ENCODE peak calls at places on chromosomes 6 and 20, in six cellular contexts. F, X, V, D, J and U are unnamed samples.

GRCh38 chr6:40504274-40504673 is 82.9 kb downstream of the LRFN2 start:
- DNase-seq in F (no peak), X (peak; percentile 44), V (no peak), D (no peak), J (no peak), U (no peak)

GRCh38 chr20:57573893-57574292 is 13.0 kb downstream of the PCK1 start:
- DNase-seq in F (no peak), X (no peak), V (no peak), D (no peak), J (no peak), U (no peak)

GRCh38 chr6:155436981-155437749 is 18.5 kb downstream of the NOX3 start:
- DNase-seq in F (peak; percentile 31), X (no peak), V (no peak), D (no peak), J (peak; percentile 78), U (no peak)

GRCh38 chr6:37988131-37988530 is 168.6 kb downstream of the ZFAND3 start:
- DNase-seq in F (peak; percentile 81), X (no peak), V (no peak), D (no peak), J (no peak), U (no peak)

GRCh38 chr20:33945391-33946079 is 48.2 kb upstream of the RALY start:
- DNase-seq in F (peak; percentile 55), X (peak; percentile 88), V (no peak), D (peak; percentile 58), J (no peak), U (peak; percentile 77)

GRCh38 chr6:151998784-151999183 is 191.3 kb downstream of the ESR1 start:
- DNase-seq in F (no peak), X (no peak), V (no peak), D (peak; percentile 3), J (no peak), U (no peak)

GRCh38 chr6:41063884-41064285 is 8.3 kb downstream of the OARD1 start:
- DNase-seq in F (peak; percentile 97), X (no peak), V (no peak), D (no peak), J (no peak), U (no peak)

GRCh38 chr6:139369568-139370046 is 4.8 kb downstream of the CITED2 start:
- DNase-seq in F (peak; percentile 48), X (peak; percentile 21), V (peak; percentile 37), D (peak; percentile 59), J (peak; percentile 32), U (no peak)

GRCh38 chr20:21339499-21339898 is 36.4 kb downstream of the XRN2 start:
- DNase-seq in F (peak; percentile 83), X (no peak), V (no peak), D (no peak), J (no peak), U (no peak)

GRCh38 chr6:34514593-34515472 is 41.3 kb downstream of the SPDEF start:
- DNase-seq in F (no peak), X (no peak), V (peak; percentile 69), D (no peak), J (peak; percentile 53), U (no peak)

GRCh38 chr6:2476376-2476775 is 231.0 kb upstream of the GMDS start:
- DNase-seq in F (no peak), X (peak; percentile 35), V (no peak), D (peak; percentile 90), J (no peak), U (peak; percentile 71)

GRCh38 chr20:44967207-44967807 is 995 bp downstream of the STK4 start:
- DNase-seq in F (peak; percentile 49), X (peak; percentile 23), V (no peak), D (peak; percentile 29), J (no peak), U (no peak)

GRCh38 chr20:13990465-13990864 is at the start of gene SEL1L2:
- DNase-seq in F (no peak), X (no peak), V (peak; percentile 66), D (no peak), J (no peak), U (no peak)

GRCh38 chr6:46792635-46793034 is 554 bp upstream of the MEP1A start:
- DNase-seq in F (no peak), X (no peak), V (no peak), D (no peak), J (no peak), U (no peak)

GRCh38 chr6:139137716-139138115 is 2.8 kb downstream of the HECA start:
- DNase-seq in F (no peak), X (no peak), V (no peak), D (no peak), J (no peak), U (no peak)

GRCh38 chr6:38114976-38115632 is 295.6 kb downstream of the ZFAND3 start:
- DNase-seq in F (no peak), X (peak; percentile 66), V (no peak), D (no peak), J (no peak), U (no peak)

GRCh38 chr6:7152467-7152866 is 44.7 kb downstream of the RREB1 start:
- DNase-seq in F (no peak), X (no peak), V (no peak), D (peak; percentile 64), J (no peak), U (no peak)

GRCh38 chr6:147135211-147135672 is 69.0 kb upstream of the STXBP5 start:
- DNase-seq in F (no peak), X (peak; percentile 94), V (no peak), D (peak; percentile 85), J (no peak), U (peak; percentile 80)

GRCh38 chr6:132813173-132813856 is 1.1 kb upstream of the RPS12 start:
- DNase-seq in F (peak; percentile 57), X (peak; percentile 55), V (no peak), D (peak; percentile 34), J (peak; percentile 43), U (no peak)

GRCh38 chr20:53346266-53346665 is 247.4 kb downstream of the ZNF217 start:
- DNase-seq in F (peak; percentile 40), X (no peak), V (no peak), D (no peak), J (no peak), U (no peak)

GRCh38 chr6:16148498-16148897 is 19.6 kb downstream of the MYLIP start:
- DNase-seq in F (peak; percentile 32), X (no peak), V (no peak), D (no peak), J (no peak), U (no peak)

GRCh38 chr6:2725999-2726567 is 24.6 kb downstream of the MYLK4 start:
- DNase-seq in F (no peak), X (no peak), V (no peak), D (no peak), J (peak; percentile 20), U (no peak)

GRCh38 chr6:155472886-155473285 is 17.2 kb upstream of the NOX3 start:
- DNase-seq in F (no peak), X (no peak), V (no peak), D (no peak), J (no peak), U (no peak)

GRCh38 chr20:25372584-25373336 is 17.9 kb downstream of the ABHD12 start:
- DNase-seq in F (no peak), X (peak; percentile 93), V (no peak), D (peak; percentile 95), J (no peak), U (peak; percentile 83)

DNA sequence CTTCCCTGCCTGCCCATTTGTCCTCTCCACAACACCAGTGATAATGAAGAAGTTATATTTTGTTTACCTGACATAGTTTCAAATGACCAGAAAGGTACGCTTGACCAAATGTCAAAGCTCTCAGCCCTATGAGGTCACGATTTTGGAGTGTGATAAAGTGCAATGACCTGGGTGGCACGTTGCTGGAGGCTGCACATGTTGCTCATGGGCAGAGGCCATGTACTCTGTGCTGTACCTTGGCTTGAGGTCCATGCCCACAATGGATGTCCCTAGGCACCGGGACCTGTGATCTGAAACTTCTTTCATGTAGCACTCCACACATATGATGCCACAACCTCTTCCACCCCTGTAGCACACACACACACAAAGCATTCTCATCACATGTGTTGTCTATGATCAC is 164.0 kb upstream of the HEY2 start:
- DNase-seq in F (no peak), X (no peak), V (no peak), D (no peak), J (no peak), U (no peak)
- H3K27ac ChIP-seq in F (no peak overlapping the region), X (no peak overlapping the region), V (no peak overlapping the region), D (no peak overlapping the region), J (no peak overlapping the region), U (peak overlapping the region; percentile 50)

GRCh38 chr6:44291841-44292240 is 21.3 kb downstream of the AARS2 start:
- DNase-seq in F (no peak), X (no peak), V (no peak), D (no peak), J (no peak), U (no peak)
- H3K27ac ChIP-seq in F (no peak overlapping the region), X (no peak overlapping the region), V (no peak overlapping the region), D (no peak overlapping the region), J (no peak overlapping the region), U (no peak overlapping the region)

GRCh38 chr6:14339172-14339571 is 221.6 kb downstream of the CD83 start:
- DNase-seq in F (no peak), X (no peak), V (no peak), D (no peak), J (no peak), U (no peak)

GRCh38 chr6:14335071-14335470 is 217.5 kb downstream of the CD83 start:
- DNase-seq in F (no peak), X (no peak), V (no peak), D (no peak), J (no peak), U (no peak)

GRCh38 chr6:14337157-14337556 is 219.6 kb downstream of the CD83 start:
- DNase-seq in F (no peak), X (no peak), V (no peak), D (no peak), J (no peak), U (no peak)

GRCh38 chr6:14344486-14344885 is 226.9 kb downstream of the CD83 start:
- DNase-seq in F (no peak), X (no peak), V (no peak), D (no peak), J (no peak), U (no peak)

DNA sequence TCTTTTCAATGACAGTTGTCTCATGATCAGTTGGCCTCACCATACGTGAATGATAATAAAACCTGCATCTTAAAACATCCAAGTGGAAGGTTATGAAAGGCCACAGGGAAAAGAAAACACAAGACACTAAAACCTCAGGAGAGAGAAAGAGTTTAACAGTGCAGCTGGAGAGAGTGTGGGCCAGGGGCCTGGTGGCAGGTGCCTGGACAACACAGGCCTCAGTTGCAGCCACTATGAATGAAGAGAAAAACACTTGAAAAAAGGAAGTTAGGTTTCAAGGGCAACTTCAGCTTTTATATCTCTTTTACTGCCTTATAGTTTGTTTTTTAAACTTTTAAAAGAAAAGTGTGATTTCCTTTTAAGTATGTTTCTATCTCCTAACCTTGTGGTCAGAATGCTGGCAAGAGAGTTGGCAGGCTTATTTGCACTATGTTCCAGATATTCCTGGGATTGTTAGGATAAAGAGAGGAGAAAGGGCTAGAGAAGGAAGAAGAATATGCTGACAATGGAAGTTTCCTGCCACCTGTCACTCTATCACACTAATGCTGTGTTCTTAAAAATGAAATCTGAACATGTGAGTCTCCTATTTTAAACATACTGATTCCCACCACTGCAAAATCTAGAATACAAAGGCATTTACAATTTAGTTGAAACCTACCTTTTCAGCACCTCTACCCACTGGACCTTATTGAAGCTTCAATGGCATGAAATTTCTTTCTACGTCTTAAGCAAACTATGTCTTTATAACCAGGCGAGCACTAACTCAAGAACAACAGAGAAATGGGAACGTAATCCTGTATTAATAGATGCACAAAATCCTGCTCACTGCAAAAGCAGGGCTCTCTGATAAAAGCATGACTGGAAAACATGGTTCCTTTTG is 222.4 kb downstream of the CD83 start:
- DNase-seq in F (no peak), X (no peak), V (no peak), D (no peak), J (no peak), U (no peak)
- H3K27ac ChIP-seq in F (no peak overlapping the region), X (no peak overlapping the region), V (no peak overlapping the region), D (no peak overlapping the region), J (no peak overlapping the region), U (no peak overlapping the region)

GRCh38 chr6:503610-504362 is 112.2 kb downstream of the IRF4 start:
- DNase-seq in F (no peak), X (no peak), V (no peak), D (no peak), J (no peak), U (no peak)
- H3K27ac ChIP-seq in F (no peak overlapping the region), X (no peak overlapping the region), V (no peak overlapping the region), D (no peak overlapping the region), J (no peak overlapping the region), U (no peak overlapping the region)